ENCODE peak calls at places on chromosome 1, in seven cellular contexts. P is heart left ventricle, E is left ventricle myocardium inferior, W is pancreas, M is adrenal gland, C is H9, H is DND-41. Y is an unnamed sample.

GRCh38 chr1:170664828-170665617 is 1.1 kb downstream of the PRRX1 start:
- DNase-seq in P (no peak), W (peak), H (no peak), E (peak), C (peak), M (peak), Y (no peak)

GRCh38 chr1:93607814-93608187 is 73.8 kb downstream of the BCAR3 start:
- DNase-seq in E (no peak), C (no peak), P (no peak), M (peak), H (no peak), W (no peak), Y (no peak)

GRCh38 chr1:242523968-242524570 is 428 bp downstream of the PLD5 start:
- DNase-seq in E (peak), P (peak), M (no peak), W (peak), C (peak), H (no peak), Y (no peak)

GRCh38 chr1:206143537-206144155 is 26.5 kb upstream of the AVPR1B start:
- DNase-seq in E (no peak), W (no peak), M (no peak), C (no peak), P (no peak), H (no peak), Y (no peak)

GRCh38 chr1:91402023-91402422 is 2.6 kb downstream of the HFM1 start:
- DNase-seq in W (no peak), C (no peak), P (no peak), M (no peak), H (no peak), E (no peak), Y (no peak)

GRCh38 chr1:211813590-211813989 is 17.0 kb downstream of the LPGAT1 start:
- DNase-seq in P (peak), H (no peak), M (peak), C (no peak), E (peak), W (no peak), Y (no peak)

GRCh38 chr1:2379733-2380404 is 11.5 kb downstream of the MORN1 start:
- DNase-seq in W (no peak), M (no peak), P (no peak), E (no peak), C (no peak), H (no peak), Y (no peak)

GRCh38 chr1:76313304-76313703 is 238.8 kb downstream of the ST6GALNAC3 start:
- DNase-seq in H (no peak), C (no peak), W (no peak), P (no peak), E (no peak), M (no peak), Y (no peak)

GRCh38 chr1:160814316-160814715 is 18.3 kb downstream of the LY9 start:
- DNase-seq in H (no peak), P (no peak), W (no peak), M (no peak), C (no peak), E (no peak), Y (no peak)

GRCh38 chr1:224499204-224499603 is 64.6 kb upstream of the WDR26 start:
- DNase-seq in M (no peak), P (no peak), W (no peak), E (no peak), C (no peak), H (no peak), Y (no peak)

GRCh38 chr1:224496826-224497225 is 62.2 kb upstream of the WDR26 start:
- DNase-seq in H (no peak), C (no peak), M (no peak), W (no peak), P (no peak), E (no peak), Y (no peak)

GRCh38 chr1:224495861-224496260 is 61.3 kb upstream of the WDR26 start:
- DNase-seq in C (no peak), E (no peak), H (no peak), P (no peak), M (no peak), W (no peak), Y (no peak)

GRCh38 chr1:224498574-224499170 is 64.1 kb upstream of the WDR26 start:
- DNase-seq in H (no peak), E (no peak), C (peak), M (peak), P (no peak), W (no peak), Y (no peak)

GRCh38 chr1:224497714-224498573 is 63.3 kb upstream of the WDR26 start:
- DNase-seq in P (no peak), E (no peak), W (no peak), H (peak), M (peak), C (peak), Y (peak)
- TF ChIP-seq CTCF in P (no peak), E (no peak), W (no peak), H (peak), M (no peak), C (no peak), Y (no peak)

GRCh38 chr1:156505679-156506298 is 5.2 kb upstream of the MEF2D start:
- DNase-seq in H (no peak), W (no peak), P (no peak), M (peak), C (no peak), E (no peak), Y (no peak)
- H3K27ac ChIP-seq in H (peak), W (peak), P (peak), M (peak), C (no peak), E (peak), Y (peak)

GRCh38 chr1:13541435-13542215 is 27.8 kb upstream of the LRRC38 start:
- DNase-seq in W (no peak), E (no peak), P (no peak), C (no peak), H (no peak), M (no peak), Y (no peak)

GRCh38 chr1:13540871-13541270 is 27.1 kb upstream of the LRRC38 start:
- DNase-seq in H (no peak), E (peak), M (peak), P (peak), W (no peak), C (no peak), Y (no peak)

GRCh38 chr1:13536612-13537011 is 22.8 kb upstream of the LRRC38 start:
- DNase-seq in M (no peak), C (no peak), H (no peak), P (no peak), E (no peak), W (no peak), Y (no peak)

GRCh38 chr1:13538832-13539231 is 25.0 kb upstream of the LRRC38 start:
- DNase-seq in M (no peak), H (peak), E (no peak), C (no peak), P (no peak), W (no peak), Y (no peak)

GRCh38 chr1:13539683-13540082 is 25.9 kb upstream of the LRRC38 start:
- DNase-seq in M (no peak), E (no peak), H (peak), C (no peak), P (no peak), W (no peak), Y (no peak)
- TF ChIP-seq CTCF in M (no peak), E (no peak), H (peak), C (peak), P (no peak), W (no peak), Y (no peak)

DNA sequence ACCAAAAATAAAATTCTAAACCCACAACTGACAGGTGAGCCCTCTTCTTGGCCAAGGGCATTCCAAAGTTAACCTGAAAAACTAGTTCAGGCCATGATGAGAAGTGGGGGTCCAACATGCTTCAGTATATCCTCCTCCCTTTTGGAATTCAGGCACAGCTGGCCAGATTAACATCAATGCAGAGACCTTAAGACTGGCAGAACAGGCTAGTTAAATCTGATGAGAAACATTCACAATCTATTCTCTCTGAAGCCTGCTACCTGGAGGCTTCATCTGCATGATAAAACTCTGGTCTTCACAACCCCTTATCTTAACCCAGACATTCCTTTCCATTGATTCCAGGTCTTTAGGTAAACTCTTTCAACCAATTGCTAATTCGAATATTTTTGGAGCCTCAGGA is 26.7 kb upstream of the ZBTB8B start:
- DNase-seq in M (no peak), P (no peak), E (no peak), H (no peak), W (no peak), C (peak), Y (no peak)
- H3K27ac ChIP-seq in M (no peak), P (no peak), E (no peak), H (no peak), W (no peak), C (peak), Y (no peak)

GRCh38 chr1:111768023-111768422 is 12.3 kb downstream of the DDX20 start:
- DNase-seq in H (no peak), E (no peak), W (no peak), M (no peak), C (no peak), P (no peak), Y (no peak)

GRCh38 chr1:111770916-111771315 is 15.2 kb downstream of the DDX20 start:
- DNase-seq in H (no peak), P (no peak), M (no peak), W (no peak), C (no peak), E (no peak), Y (no peak)

GRCh38 chr1:111768625-111769024 is 12.9 kb downstream of the DDX20 start:
- DNase-seq in C (no peak), P (no peak), H (no peak), M (no peak), W (no peak), E (no peak), Y (no peak)

GRCh38 chr1:111769517-111770146 is 13.9 kb downstream of the DDX20 start:
- DNase-seq in P (no peak), H (peak), E (no peak), C (no peak), M (peak), W (no peak), Y (peak)
- TF ChIP-seq CTCF in P (peak), H (peak), E (peak), C (peak), M (peak), W (peak), Y (peak)

DNA sequence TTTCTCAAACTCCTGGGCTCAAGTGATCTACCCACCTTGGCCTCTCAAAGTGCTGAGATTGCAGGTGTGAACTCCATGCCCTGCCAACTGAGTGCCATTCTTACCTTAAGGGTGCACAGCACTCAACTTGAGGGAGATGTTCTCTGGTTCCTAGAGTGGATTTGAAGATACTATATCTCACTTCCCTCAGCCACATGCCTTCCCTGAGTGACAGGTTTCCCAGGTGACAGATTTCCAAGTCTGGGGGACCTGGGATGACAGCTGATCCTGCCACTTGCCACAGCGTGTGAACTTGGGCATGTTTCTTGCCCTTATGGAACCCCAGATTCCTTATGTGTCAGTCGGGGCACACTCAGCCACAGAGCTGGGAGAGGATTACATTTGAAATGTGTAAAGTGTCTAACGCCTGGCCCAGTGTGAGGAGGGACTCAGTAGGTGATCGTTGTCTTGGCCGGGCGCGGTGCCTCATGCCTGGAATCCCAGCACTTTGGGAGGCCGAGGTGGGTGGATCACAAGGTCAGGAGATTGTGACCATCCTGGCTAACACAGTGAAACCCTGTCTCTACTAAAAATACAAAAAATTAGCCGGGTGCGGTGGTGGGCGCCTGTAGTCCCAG is 29.6 kb upstream of the BTG2 start:
- DNase-seq in M (no peak), P (no peak), C (no peak), W (no peak), H (no peak), E (no peak), Y (no peak)
- H3K27ac ChIP-seq in M (no peak), P (peak), C (no peak), W (no peak), H (no peak), E (peak), Y (no peak)

DNA sequence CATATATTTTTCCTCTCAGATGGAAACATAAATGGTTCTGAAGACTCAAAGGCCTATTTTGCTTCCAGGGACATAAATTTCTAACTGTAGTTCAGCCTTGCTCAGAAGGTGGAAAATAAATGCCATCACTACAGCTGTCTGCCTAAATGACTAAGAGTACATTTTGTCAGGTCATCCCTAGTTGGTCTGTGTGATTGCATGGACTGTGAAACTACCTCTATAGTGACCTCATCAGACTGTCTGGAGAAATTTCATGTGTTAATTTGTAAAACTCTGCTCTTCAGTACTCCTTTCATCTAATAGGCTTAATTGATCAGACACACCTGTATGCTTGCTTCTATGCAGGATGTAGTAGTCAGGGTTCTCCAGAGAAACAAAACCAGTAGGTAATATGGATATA is 886.9 kb downstream of the AMY1C start:
- DNase-seq in H (no peak), P (no peak), E (no peak), W (no peak), M (no peak), C (no peak), Y (no peak)
- TF ChIP-seq CTCF in H (no peak), P (no peak), E (no peak), W (no peak), M (no peak), C (no peak), Y (no peak)

GRCh38 chr1:110233861-110234260 is 23.7 kb downstream of the KCNC4 start:
- DNase-seq in M (no peak), W (no peak), C (no peak), E (no peak), H (no peak), P (no peak), Y (no peak)

GRCh38 chr1:110235839-110236682 is 25.9 kb downstream of the KCNC4 start:
- DNase-seq in E (no peak), M (no peak), W (no peak), C (no peak), P (no peak), H (no peak), Y (no peak)

GRCh38 chr1:110234691-110235090 is 24.6 kb downstream of the KCNC4 start:
- DNase-seq in W (no peak), H (no peak), M (no peak), C (no peak), P (no peak), E (no peak), Y (no peak)

GRCh38 chr1:110237406-110238152 is 27.5 kb downstream of the KCNC4 start:
- DNase-seq in E (no peak), P (no peak), H (no peak), C (no peak), M (no peak), W (no peak), Y (no peak)

GRCh38 chr1:110235181-110235838 is 25.2 kb downstream of the KCNC4 start:
- DNase-seq in M (peak), P (no peak), E (no peak), W (no peak), C (no peak), H (no peak), Y (no peak)
- H3K27ac ChIP-seq in M (no peak), P (no peak), E (peak), W (peak), C (no peak), H (no peak), Y (no peak)

GRCh38 chr1:24421502-24421901 is 5.9 kb downstream of the NIPAL3 start:
- DNase-seq in M (no peak), C (no peak), P (no peak), W (no peak), E (no peak), H (no peak), Y (no peak)
- TF ChIP-seq CTCF in M (no peak), C (peak), P (no peak), W (no peak), E (no peak), H (no peak), Y (no peak)